ENCODE peak calls at places on chromosomes 13 and 19, in four cellular contexts. J, V, P and H are unnamed samples.
A peak's percentile ranks its signal among the peaks of the same experiment; 100 is the strongest.

GRCh38 chr13:76512676-76513277 is 373.4 kb downstream of the KCTD12 start:
- DNase-seq in J (peak; percentile 90), V (no peak), P (no peak), H (no peak)

GRCh38 chr13:107284168-107284567 is 716.2 kb upstream of the ARGLU1 start:
- DNase-seq in J (peak; percentile 19), V (no peak), P (no peak), H (no peak)

GRCh38 chr19:2474232-2475017 is 1.5 kb upstream of the GADD45B start:
- DNase-seq in J (no peak), V (peak; percentile 53), P (peak; percentile 84), H (peak; percentile 80)

GRCh38 chr13:30933334-30933681 is 852 bp downstream of the TEX26 start:
- DNase-seq in J (no peak), V (no peak), P (peak; percentile 3), H (no peak)

GRCh38 chr19:50695251-50696064 is 24.1 kb downstream of the SHANK1 start:
- DNase-seq in J (no peak), V (peak; percentile 28), P (no peak), H (no peak)

GRCh38 chr19:35671818-35672217 is 5.5 kb downstream of the UPK1A start:
- DNase-seq in J (no peak), V (no peak), P (no peak), H (no peak)

GRCh38 chr13:48232420-48233096 is 448 bp upstream of the ITM2B start:
- DNase-seq in J (no peak), V (no peak), P (no peak), H (no peak)

GRCh38 chr19:34995551-34995950 is 4.6 kb upstream of the GRAMD1A start:
- DNase-seq in J (no peak), V (no peak), P (no peak), H (no peak)

GRCh38 chr13:108326318-108326717 is 56.8 kb downstream of the TNFSF13B start:
- DNase-seq in J (no peak), V (no peak), P (no peak), H (no peak)

GRCh38 chr19:41542622-41543021 is 33.3 kb upstream of the CEACAM21 start:
- DNase-seq in J (no peak), V (no peak), P (no peak), H (no peak)

GRCh38 chr19:38849746-38850230 is at the start of gene HNRNPL:
- DNase-seq in J (no peak), V (peak; percentile 100), P (no peak), H (no peak)

GRCh38 chr13:24540236-24541126 is 27.9 kb upstream of the PARP4 start:
- DNase-seq in J (no peak), V (no peak), P (no peak), H (no peak)

GRCh38 chr13:83151308-83151660 is 731.0 kb downstream of the SLITRK1 start:
- DNase-seq in J (no peak), V (no peak), P (no peak), H (no peak)

GRCh38 chr13:50403311-50403710 is 388.1 kb downstream of the KCNRG start:
- DNase-seq in J (no peak), V (no peak), P (no peak), H (no peak)

GRCh38 chr13:112576191-112576590 is 11.8 kb downstream of the TUBGCP3 start:
- DNase-seq in J (no peak), V (no peak), P (no peak), H (no peak)

GRCh38 chr13:25977216-25977615 is 74.6 kb downstream of the SHISA2 start:
- DNase-seq in J (no peak), V (no peak), P (no peak), H (no peak)

GRCh38 chr13:21980049-21980448 is 309.2 kb downstream of the FGF9 start:
- DNase-seq in J (no peak), V (no peak), P (no peak), H (no peak)

GRCh38 chr19:39363909-39364457 is 21.8 kb downstream of the SAMD4B start:
- DNase-seq in J (no peak), V (peak; percentile 86), P (peak; percentile 90), H (no peak)

GRCh38 chr19:3343619-3344502 is 22.5 kb upstream of the NFIC start:
- DNase-seq in J (peak; percentile 58), V (peak; percentile 78), P (peak; percentile 71), H (no peak)

GRCh38 chr13:36493046-36493445 is 60.8 kb downstream of the CCNA1 start:
- DNase-seq in J (no peak), V (no peak), P (no peak), H (no peak)

GRCh38 chr19:36488816-36489138 is 584 bp downstream of the ZNF566 start:
- DNase-seq in J (no peak), V (peak; percentile 32), P (no peak), H (no peak)

GRCh38 chr13:19763618-19764017 is 19.1 kb downstream of the PSPC1 start:
- DNase-seq in J (no peak), V (no peak), P (no peak), H (no peak)

GRCh38 chr13:78609464-78610205 is 6.3 kb upstream of the POU4F1 start:
- DNase-seq in J (no peak), V (no peak), P (no peak), H (no peak)

GRCh38 chr13:24365191-24365590 is 55.8 kb downstream of the C1QTNF9 start:
- DNase-seq in J (no peak), V (no peak), P (no peak), H (no peak)

GRCh38 chr19:36245210-36246005 is 30.5 kb downstream of the ZNF146 start:
- DNase-seq in J (no peak), V (peak; percentile 28), P (peak; percentile 8), H (no peak)

GRCh38 chr19:41998246-41999020 is 4.4 kb upstream of the ATP1A3 start:
- DNase-seq in J (no peak), V (peak; percentile 15), P (no peak), H (no peak)

GRCh38 chr13:41645313-41645712 is 188.0 kb downstream of the RGCC start:
- DNase-seq in J (peak; percentile 79), V (no peak), P (no peak), H (no peak)

GRCh38 chr19:30799854-30800755 is 427.9 kb downstream of the ZNF536 start:
- DNase-seq in J (no peak), V (no peak), P (peak; percentile 14), H (no peak)

GRCh38 chr13:99743079-99743478 is 228.5 kb downstream of the ZIC5 start:
- DNase-seq in J (no peak), V (no peak), P (no peak), H (no peak)

GRCh38 chr19:4929186-4929585 is 19.9 kb downstream of the UHRF1 start:
- DNase-seq in J (no peak), V (no peak), P (no peak), H (no peak)

GRCh38 chr13:111908981-111909380 is 158.0 kb upstream of the SOX1 start:
- DNase-seq in J (no peak), V (no peak), P (no peak), H (no peak)

GRCh38 chr19:34457446-34457845 is 24.1 kb upstream of the WTIP start:
- DNase-seq in J (no peak), V (no peak), P (no peak), H (no peak)

GRCh38 chr13:113668491-113668971 is 1.5 kb downstream of the GRK1 start:
- DNase-seq in J (no peak), V (no peak), P (no peak), H (no peak)

GRCh38 chr19:12656899-12657571 is 9.5 kb downstream of the MAN2B1 start:
- DNase-seq in J (no peak), V (no peak), P (no peak), H (no peak)

GRCh38 chr13:90105276-90105675 is 1242.2 kb upstream of the MIR17HG start:
- DNase-seq in J (peak; percentile 19), V (no peak), P (no peak), H (no peak)